ENCODE peak calls at places on chromosomes 11 and 22, in ten cellular contexts. L is lower lobe of right lung, P is dorsolateral prefrontal cortex, J is GM23338, D is HL-60, Y is progenitor cell of endocrine pancreas, R is brain microvascular endothelial cell, A is A549, S is heart left ventricle, G is GM06990. O is an unnamed sample.
A peak's percentile ranks its signal among the peaks of the same experiment; 100 is the strongest.

GRCh38 chr11:70108250-70108649 is 30.1 kb downstream of the ANO1 start:
- DNase-seq in D (no peak), P (no peak), L (no peak), A (no peak), G (no peak), J (no peak), R (peak; percentile 6), Y (no peak), S (no peak), O (no peak)

GRCh38 chr11:6357222-6357621 is 33.1 kb upstream of the SMPD1 start:
- DNase-seq in D (no peak), S (peak; percentile 52), J (no peak), A (no peak), R (peak; percentile 92), G (no peak), Y (no peak), L (no peak), P (peak; percentile 74), O (no peak)

GRCh38 chr11:67120881-67121710 is 2.0 kb downstream of the KDM2A start:
- DNase-seq in S (peak; percentile 22), P (peak; percentile 11), G (peak; percentile 58), R (peak; percentile 20), D (peak; percentile 88), L (no peak), Y (no peak), A (no peak), J (no peak), O (no peak)

GRCh38 chr11:87338046-87338639 is 300.4 kb downstream of the TMEM135 start:
- DNase-seq in Y (no peak), D (no peak), P (no peak), L (no peak), J (no peak), A (no peak), R (no peak), G (no peak), S (no peak), O (no peak)

GRCh38 chr11:86116386-86116726 is 47.5 kb upstream of the PICALM start:
- DNase-seq in Y (no peak), A (peak; percentile 69), J (no peak), L (no peak), D (no peak), R (peak; percentile 60), G (no peak), P (no peak), S (no peak), O (no peak)

GRCh38 chr11:119109843-119110242 is 2.7 kb downstream of the C2CD2L start:
- DNase-seq in L (no peak), D (no peak), J (no peak), A (no peak), P (no peak), R (no peak), G (no peak), Y (no peak), S (no peak), O (no peak)

GRCh38 chr11:127000291-127000968 is at the start of gene KIRREL3:
- DNase-seq in S (no peak), A (peak; percentile 58), J (peak; percentile 53), R (no peak), P (peak; percentile 72), L (no peak), G (no peak), D (no peak), Y (no peak), O (peak; percentile 23)

GRCh38 chr22:24157783-24158170 is 23.5 kb upstream of the SUSD2 start:
- DNase-seq in L (no peak), P (peak; percentile 81), D (no peak), A (no peak), J (no peak), G (no peak), Y (no peak), R (no peak), S (no peak), O (no peak)

GRCh38 chr11:118939948-118940598 is 14.3 kb upstream of the BCL9L start:
- DNase-seq in Y (no peak), L (no peak), P (no peak), A (no peak), J (peak; percentile 80), G (peak; percentile 55), R (no peak), D (no peak), S (no peak), O (peak; percentile 50)

GRCh38 chr11:62394825-62395538 is 23.9 kb upstream of the SCGB1A1 start:
- DNase-seq in L (peak; percentile 80), A (peak; percentile 93), G (no peak), J (peak; percentile 89), R (peak; percentile 73), Y (no peak), S (peak; percentile 78), P (peak; percentile 69), D (no peak), O (peak; percentile 78)

GRCh38 chr11:45654741-45655283 is 10.6 kb downstream of the CHST1 start:
- DNase-seq in J (no peak), P (no peak), D (no peak), S (no peak), G (no peak), Y (no peak), L (peak; percentile 7), R (no peak), A (no peak), O (no peak)

GRCh38 chr22:20991252-20992055 is 9.4 kb downstream of the LZTR1 start:
- DNase-seq in D (no peak), S (no peak), A (no peak), G (no peak), L (no peak), P (no peak), J (no peak), R (no peak), Y (no peak), O (no peak)

DNA sequence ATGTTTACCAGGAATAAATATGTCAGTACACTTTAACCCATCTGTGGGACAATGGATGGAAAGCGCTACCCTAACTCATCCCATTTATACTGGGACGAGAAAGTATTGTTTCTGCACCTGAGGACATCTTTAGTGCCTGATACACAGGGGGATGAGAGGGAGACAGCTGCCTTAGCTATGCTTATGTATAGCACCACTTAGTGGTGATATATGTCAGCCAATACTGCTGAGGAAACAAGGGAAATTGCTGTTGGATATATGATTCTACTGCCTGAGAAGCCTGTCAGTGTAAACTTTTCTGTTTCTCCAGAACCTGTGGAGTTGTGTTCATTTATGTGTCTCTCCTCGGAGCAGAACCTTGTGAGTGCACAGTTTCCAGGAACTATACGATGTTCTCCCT is 13.3 kb upstream of the CEP295 start:
- DNase-seq in J (peak; percentile 60), P (no peak), D (no peak), S (no peak), R (peak; percentile 16), Y (no peak), L (no peak), A (no peak), G (no peak), O (no peak)
- TF ChIP-seq CTCF in J (peak; percentile 66), P (no peak), D (no peak), S (no peak), R (peak; percentile 65), Y (peak; percentile 44), L (no peak), A (peak; percentile 35), G (peak; percentile 57), O (peak; percentile 16)

GRCh38 chr22:39519681-39520053 is 695 bp upstream of the ATF4 start:
- DNase-seq in G (no peak), P (no peak), D (no peak), Y (no peak), L (no peak), R (no peak), J (peak; percentile 77), A (peak; percentile 49), S (peak; percentile 72), O (peak; percentile 69)
- TF ChIP-seq CTCF in G (peak; percentile 44), P (peak; percentile 49), D (no peak), Y (peak; percentile 46), L (peak; percentile 41), R (peak; percentile 43), J (peak; percentile 34), A (peak; percentile 21), S (peak; percentile 41), O (no peak)

GRCh38 chr11:980438-981365 is 55.0 kb downstream of the AP2A2 start:
- DNase-seq in S (no peak), J (no peak), D (no peak), R (no peak), A (no peak), G (no peak), P (no peak), Y (no peak), L (no peak), O (no peak)
- TF ChIP-seq CTCF in S (no peak), J (no peak), D (no peak), R (no peak), A (no peak), G (no peak), P (no peak), Y (peak; percentile 17), L (peak; percentile 18), O (no peak)

DNA sequence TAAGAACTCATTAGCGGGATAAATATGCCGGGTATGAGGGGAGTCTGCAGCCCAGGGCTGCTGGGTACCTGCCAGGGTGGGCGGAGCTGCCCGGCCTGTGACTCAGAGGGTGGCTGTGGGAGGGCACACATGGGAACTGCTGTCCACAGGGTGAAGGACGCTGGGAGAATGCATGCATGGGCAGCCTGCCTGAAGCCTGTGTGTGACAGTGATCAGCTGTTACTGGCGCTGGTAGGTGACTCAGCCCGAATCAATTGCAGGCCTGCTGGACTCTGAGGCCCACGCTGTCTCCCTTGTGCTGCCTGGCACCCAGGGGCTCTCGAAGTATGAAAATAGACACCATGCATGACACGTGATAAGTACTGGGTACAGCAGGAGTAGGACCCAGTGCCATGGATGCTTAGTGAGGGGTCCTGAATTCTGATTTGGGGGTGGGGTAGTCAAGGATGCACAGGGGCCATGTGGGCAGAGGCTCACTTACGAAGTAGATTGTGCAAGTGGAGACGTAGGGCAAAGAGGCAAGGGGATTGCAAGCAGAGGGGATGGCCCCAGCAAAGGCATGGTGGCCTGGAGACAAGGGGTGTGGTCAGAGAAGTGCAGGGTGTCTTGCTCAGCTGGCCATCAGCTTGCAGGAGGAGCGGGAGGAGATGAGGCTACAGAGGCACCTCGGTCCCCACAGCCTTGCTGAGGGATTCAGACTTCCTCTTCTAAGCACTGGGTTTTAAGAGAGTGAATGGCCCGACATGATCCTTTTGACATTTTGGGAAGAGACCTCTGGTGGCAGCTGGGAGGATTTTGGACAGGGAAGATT is 36.5 kb downstream of the GRIK4 start:
- DNase-seq in Y (no peak), D (no peak), P (peak; percentile 94), G (no peak), J (peak; percentile 59), A (peak; percentile 32), R (peak; percentile 92), L (peak; percentile 70), S (peak; percentile 87), O (no peak)
- TF ChIP-seq CTCF in Y (no peak), D (no peak), P (peak; percentile 15), G (no peak), J (peak; percentile 37), A (no peak), R (peak; percentile 16), L (no peak), S (no peak), O (no peak)

O was measured in WTC11.